ENCODE peak calls at places on chromosomes 4 and X, in six cellular contexts. One of them, this sample, is unnamed.

GRCh38 chr4:10442976-10443375 is 14.2 kb downstream of the ZNF518B start:
- DNase-seq in iris pigment epithelial cell: peak
- DNase-seq in fibroblast of the aortic adventitia: no peak
- DNase-seq in CD4-positive, CD25-positive, alpha-beta regulatory T cell: no peak
- DNase-seq in glutamatergic neuron: no peak
- DNase-seq in HL-60: no peak
- DNase-seq in this sample: no peak

GRCh38 chr4:7074423-7074822 is 6.6 kb upstream of the GRPEL1 start:
- DNase-seq in CD4-positive, CD25-positive, alpha-beta regulatory T cell: no peak
- DNase-seq in glutamatergic neuron: no peak
- DNase-seq in iris pigment epithelial cell: no peak
- DNase-seq in HL-60: no peak
- DNase-seq in fibroblast of the aortic adventitia: no peak
- DNase-seq in this sample: peak

GRCh38 chr4:26719954-26720552 is 136.2 kb downstream of the TBC1D19 start:
- DNase-seq in fibroblast of the aortic adventitia: peak
- DNase-seq in iris pigment epithelial cell: peak
- DNase-seq in HL-60: no peak
- DNase-seq in glutamatergic neuron: no peak
- DNase-seq in CD4-positive, CD25-positive, alpha-beta regulatory T cell: no peak
- DNase-seq in this sample: peak

GRCh38 chr4:41590591-41590990 is 52.6 kb downstream of the LIMCH1 start:
- DNase-seq in CD4-positive, CD25-positive, alpha-beta regulatory T cell: no peak
- DNase-seq in iris pigment epithelial cell: no peak
- DNase-seq in fibroblast of the aortic adventitia: no peak
- DNase-seq in HL-60: no peak
- DNase-seq in glutamatergic neuron: peak
- DNase-seq in this sample: peak

GRCh38 chr4:100118213-100118612 is 72.1 kb downstream of the DDIT4L start:
- DNase-seq in glutamatergic neuron: no peak
- DNase-seq in HL-60: no peak
- DNase-seq in fibroblast of the aortic adventitia: peak
- DNase-seq in iris pigment epithelial cell: no peak
- DNase-seq in CD4-positive, CD25-positive, alpha-beta regulatory T cell: no peak
- DNase-seq in this sample: no peak

GRCh38 chr4:30757357-30757756 is 37.2 kb downstream of the PCDH7 start:
- DNase-seq in glutamatergic neuron: no peak
- DNase-seq in HL-60: no peak
- DNase-seq in fibroblast of the aortic adventitia: peak
- DNase-seq in iris pigment epithelial cell: peak
- DNase-seq in CD4-positive, CD25-positive, alpha-beta regulatory T cell: no peak
- DNase-seq in this sample: peak

GRCh38 chrX:69065451-69065850 is 99.8 kb downstream of the PJA1 start:
- DNase-seq in CD4-positive, CD25-positive, alpha-beta regulatory T cell: no peak
- DNase-seq in HL-60: no peak
- DNase-seq in iris pigment epithelial cell: peak
- DNase-seq in fibroblast of the aortic adventitia: peak
- DNase-seq in glutamatergic neuron: no peak
- DNase-seq in this sample: peak

GRCh38 chr4:141375855-141376254 is 155.2 kb downstream of the ZNF330 start:
- DNase-seq in CD4-positive, CD25-positive, alpha-beta regulatory T cell: no peak
- DNase-seq in iris pigment epithelial cell: peak
- DNase-seq in fibroblast of the aortic adventitia: peak
- DNase-seq in glutamatergic neuron: no peak
- DNase-seq in HL-60: no peak
- DNase-seq in this sample: peak

GRCh38 chr4:30867427-30867826 is 147.3 kb downstream of the PCDH7 start:
- DNase-seq in fibroblast of the aortic adventitia: no peak
- DNase-seq in glutamatergic neuron: no peak
- DNase-seq in CD4-positive, CD25-positive, alpha-beta regulatory T cell: no peak
- DNase-seq in HL-60: no peak
- DNase-seq in iris pigment epithelial cell: no peak
- DNase-seq in this sample: peak

GRCh38 chr4:3270141-3270611 is 21.2 kb downstream of the MSANTD1 start:
- DNase-seq in glutamatergic neuron: no peak
- DNase-seq in HL-60: no peak
- DNase-seq in fibroblast of the aortic adventitia: no peak
- DNase-seq in iris pigment epithelial cell: no peak
- DNase-seq in CD4-positive, CD25-positive, alpha-beta regulatory T cell: no peak
- DNase-seq in this sample: peak

GRCh38 chr4:184792950-184793555 is 32.7 kb downstream of the ACSL1 start:
- DNase-seq in glutamatergic neuron: no peak
- DNase-seq in iris pigment epithelial cell: peak
- DNase-seq in CD4-positive, CD25-positive, alpha-beta regulatory T cell: peak
- DNase-seq in HL-60: peak
- DNase-seq in fibroblast of the aortic adventitia: peak
- DNase-seq in this sample: peak

GRCh38 chr4:125664091-125664767 is 349.5 kb downstream of the FAT4 start:
- DNase-seq in CD4-positive, CD25-positive, alpha-beta regulatory T cell: no peak
- DNase-seq in HL-60: no peak
- DNase-seq in glutamatergic neuron: no peak
- DNase-seq in iris pigment epithelial cell: peak
- DNase-seq in fibroblast of the aortic adventitia: no peak
- DNase-seq in this sample: peak

GRCh38 chr4:166318810-166319525 is 445.9 kb downstream of the TLL1 start:
- DNase-seq in HL-60: no peak
- DNase-seq in CD4-positive, CD25-positive, alpha-beta regulatory T cell: no peak
- DNase-seq in fibroblast of the aortic adventitia: peak
- DNase-seq in glutamatergic neuron: no peak
- DNase-seq in iris pigment epithelial cell: peak
- DNase-seq in this sample: peak

GRCh38 chr4:72326692-72327632 is 242.1 kb downstream of the ADAMTS3 start:
- DNase-seq in glutamatergic neuron: no peak
- DNase-seq in HL-60: no peak
- DNase-seq in CD4-positive, CD25-positive, alpha-beta regulatory T cell: peak
- DNase-seq in iris pigment epithelial cell: peak
- DNase-seq in fibroblast of the aortic adventitia: peak
- DNase-seq in this sample: peak

GRCh38 chr4:149135062-149135461 is 680.6 kb downstream of the IQCM start:
- DNase-seq in glutamatergic neuron: no peak
- DNase-seq in CD4-positive, CD25-positive, alpha-beta regulatory T cell: no peak
- DNase-seq in HL-60: no peak
- DNase-seq in fibroblast of the aortic adventitia: no peak
- DNase-seq in iris pigment epithelial cell: no peak
- DNase-seq in this sample: no peak

GRCh38 chrX:23392195-23392594 is 57.5 kb downstream of the PTCHD1 start:
- DNase-seq in fibroblast of the aortic adventitia: no peak
- DNase-seq in HL-60: no peak
- DNase-seq in iris pigment epithelial cell: no peak
- DNase-seq in glutamatergic neuron: no peak
- DNase-seq in CD4-positive, CD25-positive, alpha-beta regulatory T cell: no peak
- DNase-seq in this sample: no peak

GRCh38 chr4:155047755-155048154 is 160.7 kb upstream of the NPY2R start:
- DNase-seq in iris pigment epithelial cell: peak
- DNase-seq in CD4-positive, CD25-positive, alpha-beta regulatory T cell: no peak
- DNase-seq in fibroblast of the aortic adventitia: peak
- DNase-seq in HL-60: no peak
- DNase-seq in glutamatergic neuron: no peak
- DNase-seq in this sample: peak

GRCh38 chrX:18098704-18099103 is 122.0 kb downstream of the BEND2 start:
- DNase-seq in HL-60: no peak
- DNase-seq in iris pigment epithelial cell: no peak
- DNase-seq in fibroblast of the aortic adventitia: no peak
- DNase-seq in glutamatergic neuron: no peak
- DNase-seq in CD4-positive, CD25-positive, alpha-beta regulatory T cell: no peak
- DNase-seq in this sample: peak

GRCh38 chr4:8586671-8587468 is 5.7 kb upstream of the CPZ start:
- DNase-seq in HL-60: no peak
- DNase-seq in fibroblast of the aortic adventitia: no peak
- DNase-seq in CD4-positive, CD25-positive, alpha-beta regulatory T cell: no peak
- DNase-seq in iris pigment epithelial cell: no peak
- DNase-seq in glutamatergic neuron: peak
- DNase-seq in this sample: no peak

GRCh38 chrX:9062621-9063020 is 28.7 kb upstream of the FAM9B start:
- DNase-seq in iris pigment epithelial cell: no peak
- DNase-seq in glutamatergic neuron: peak
- DNase-seq in fibroblast of the aortic adventitia: no peak
- DNase-seq in HL-60: no peak
- DNase-seq in CD4-positive, CD25-positive, alpha-beta regulatory T cell: no peak
- DNase-seq in this sample: no peak